ENCODE peak calls at places on chromosomes 7 and 10, in eight cellular contexts. W is breast epithelium, G is heart right ventricle, N is psoas muscle, X is colonic mucosa, M is Peyer's patch, K is upper lobe of right lung, P is left ventricle myocardium inferior. Y is an unnamed sample. For H3K27me3 and H3K4me1, the result is how much of the 10 kb centered on the place peaks cover.

GRCh38 chr7:22296916-22297315 is 60.0 kb downstream of the RAPGEF5 start:
- DNase-seq in X (no peak), N (no peak), G (no peak), P (no peak), W (no peak), K (no peak), M (no peak), Y (no peak)

GRCh38 chr7:27202741-27203134 is 2.8 kb upstream of the HOXA13 start:
- DNase-seq in N (no peak), W (no peak), G (no peak), M (no peak), K (no peak), P (no peak), X (peak), Y (no peak)

GRCh38 chr7:26534649-26535482 is 243.2 kb downstream of the SNX10 start:
- DNase-seq in N (no peak), X (no peak), W (no peak), M (no peak), G (no peak), K (no peak), P (no peak), Y (no peak)

GRCh38 chr10:132292972-132293415 is 14.8 kb downstream of the STK32C start:
- DNase-seq in P (no peak), M (peak), W (peak), X (no peak), K (peak), G (no peak), N (peak), Y (no peak)

GRCh38 chr7:149090397-149091195 is at the start of gene ZNF786:
- DNase-seq in P (peak), M (peak), W (peak), K (peak), G (peak), N (peak), X (peak), Y (peak)

GRCh38 chr10:70669015-70669414 is 3.3 kb upstream of the ADAMTS14 start:
- DNase-seq in P (no peak), W (no peak), G (no peak), M (no peak), K (no peak), N (no peak), X (no peak), Y (no peak)

GRCh38 chr10:91010952-91011351 is 90.1 kb upstream of the ANKRD1 start:
- DNase-seq in N (no peak), K (no peak), G (no peak), W (no peak), P (no peak), M (no peak), X (no peak), Y (peak)

GRCh38 chr7:158602905-158603772 is 15.5 kb upstream of the PTPRN2 start:
- DNase-seq in K (no peak), P (no peak), X (no peak), M (no peak), N (no peak), G (no peak), W (no peak), Y (no peak)

GRCh38 chr10:34526758-34527730 is 288.1 kb downstream of the PARD3 start:
- DNase-seq in W (no peak), M (no peak), N (no peak), K (no peak), P (no peak), G (no peak), X (no peak), Y (peak)

GRCh38 chr10:72685264-72685921 is 6.5 kb upstream of the MCU start:
- DNase-seq in K (no peak), W (no peak), X (peak), M (no peak), P (no peak), N (peak), G (no peak), Y (no peak)

GRCh38 chr10:67036808-67037207 is 111.0 kb downstream of the LRRTM3 start:
- DNase-seq in M (no peak), K (no peak), P (no peak), X (no peak), N (no peak), W (no peak), G (no peak), Y (no peak)

GRCh38 chr10:124259139-124259825 is 159.4 kb downstream of the OAT start:
- DNase-seq in W (no peak), N (no peak), G (no peak), M (no peak), P (no peak), X (no peak), K (no peak), Y (no peak)

GRCh38 chr10:7545256-7545655 is 121.5 kb downstream of the ITIH5 start:
- DNase-seq in X (no peak), P (no peak), G (no peak), W (no peak), N (peak), K (no peak), M (no peak), Y (no peak)

GRCh38 chr10:126208736-126209317 is 179.4 kb downstream of the ADAM12 start:
- DNase-seq in P (no peak), N (no peak), K (no peak), M (no peak), X (no peak), W (no peak), G (no peak), Y (no peak)

GRCh38 chr10:70337201-70337651 is 45.2 kb downstream of the LRRC20 start:
- DNase-seq in K (no peak), G (no peak), W (no peak), N (no peak), M (no peak), P (no peak), X (no peak), Y (peak)

GRCh38 chr10:12844796-12845524 is 156.6 kb downstream of the CCDC3 start:
- DNase-seq in K (no peak), W (no peak), G (no peak), M (no peak), N (no peak), P (no peak), X (peak), Y (peak)

GRCh38 chr10:49625411-49625810 is 11.6 kb downstream of the CHAT start:
- DNase-seq in M (peak), N (no peak), K (peak), G (no peak), P (no peak), X (no peak), W (peak), Y (no peak)

DNA sequence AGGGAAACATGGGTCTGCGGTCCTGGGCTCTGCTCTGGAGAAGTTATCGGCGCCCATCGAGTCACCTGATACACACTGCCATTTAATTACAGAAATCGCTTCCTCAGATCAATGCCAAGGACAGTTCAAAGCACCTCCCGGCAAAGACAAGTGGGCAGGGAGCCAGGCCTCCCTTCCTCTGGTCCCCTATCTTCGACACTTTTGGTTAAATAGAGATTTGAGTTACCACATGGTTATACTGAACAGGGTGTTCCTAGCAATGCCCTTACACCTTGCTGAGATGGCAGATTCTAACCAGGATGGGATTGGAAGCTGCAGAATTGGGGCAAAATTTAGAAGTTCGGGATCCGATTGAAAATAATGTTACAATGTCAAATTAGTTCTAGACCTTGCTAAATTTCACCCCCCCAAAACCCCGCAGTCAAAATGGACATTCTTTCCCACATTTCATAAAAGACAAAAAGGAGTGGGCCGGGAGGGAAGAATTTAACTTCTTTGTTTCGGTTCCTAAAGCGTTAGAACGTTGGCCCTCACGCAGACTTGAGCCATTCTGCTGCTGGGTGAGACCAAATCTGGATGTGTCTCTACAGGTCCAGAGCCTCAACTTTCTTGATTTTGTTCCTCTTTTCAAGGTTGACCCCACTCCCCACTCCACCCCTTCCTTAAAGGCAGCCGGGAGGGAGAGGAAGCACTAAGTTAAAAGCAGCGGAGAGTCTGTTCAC is 2.2 kb upstream of the DLX5 start:
- DNase-seq in X (no peak), K (no peak), N (no peak), G (no peak), P (no peak), M (no peak), W (no peak), Y (no peak)
- H3K27me3 ChIP-seq in X (under half), K (half or more), N (under half), G (half or more), P (half or more), M (under half), W (half or more), Y (half or more)

DNA sequence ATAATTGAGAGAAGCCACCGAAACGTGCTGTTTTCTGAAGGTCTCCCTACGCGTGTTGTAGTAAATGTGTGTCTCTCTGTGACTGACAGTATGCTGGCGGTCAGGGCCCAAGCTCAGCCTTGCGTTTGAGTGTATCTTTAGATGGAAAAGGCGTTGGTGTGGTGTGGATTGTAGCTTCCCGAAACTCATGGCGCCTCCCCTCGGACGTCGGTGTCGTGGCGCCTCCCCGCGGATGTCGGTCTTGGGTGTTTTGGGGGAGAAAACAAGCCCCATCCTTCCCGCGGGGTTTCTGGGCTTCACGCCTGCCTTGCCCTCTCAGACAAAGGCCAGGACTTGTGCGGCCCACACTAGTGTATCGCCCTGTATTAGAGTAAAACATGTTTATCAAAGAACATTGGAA is 12.8 kb downstream of the SUN1 start:
- DNase-seq in N (no peak), W (no peak), K (no peak), G (no peak), M (no peak), X (no peak), P (no peak), Y (no peak)
- TF ChIP-seq CTCF in N (no peak), W (no peak), K (no peak), G (no peak), M (no peak), X (no peak), P (no peak), Y (no peak)

DNA sequence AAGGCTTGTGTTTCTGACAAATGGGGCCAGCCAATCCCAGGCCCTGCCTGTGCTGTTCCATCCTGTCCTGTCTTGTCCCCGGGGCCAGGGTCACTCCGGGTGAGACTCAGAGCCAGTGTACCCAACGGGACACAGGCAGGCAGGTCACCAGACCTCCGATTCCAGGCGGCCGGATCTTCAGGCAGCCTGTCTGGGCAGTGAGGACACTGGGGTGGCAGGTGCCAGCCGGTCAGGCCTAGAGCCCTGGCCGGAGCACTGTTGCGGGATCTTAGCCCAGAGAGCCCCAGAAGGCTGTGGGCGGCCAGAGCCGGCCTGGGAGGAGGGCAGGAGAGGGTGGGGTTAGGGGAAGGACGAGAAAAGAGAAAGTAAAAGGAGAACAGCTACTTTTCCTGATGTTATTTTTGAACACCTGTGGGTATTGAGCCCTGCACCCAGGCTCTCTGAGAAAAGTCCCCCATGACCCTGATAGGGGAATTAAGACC is 134.3 kb upstream of the TNRC18 start:
- DNase-seq in N (peak), G (peak), P (peak), X (peak), M (peak), W (peak), K (peak), Y (no peak)
- H3K4me1 ChIP-seq in N (under half), G (half or more), P (half or more), X (under half), M (under half), W (under half), K (under half), Y (under half)

GRCh38 chr10:117539903-117540639 is 2.5 kb upstream of the EMX2 start:
- DNase-seq in X (no peak), N (no peak), M (no peak), W (no peak), K (no peak), P (no peak), G (no peak), Y (no peak)

GRCh38 chr10:117537436-117537903 is 5.1 kb upstream of the EMX2 start:
- DNase-seq in W (no peak), G (peak), K (no peak), X (no peak), P (no peak), N (peak), M (peak), Y (no peak)

GRCh38 chr10:117540640-117541404 is 1.7 kb upstream of the EMX2 start:
- DNase-seq in P (no peak), G (no peak), W (no peak), N (no peak), K (no peak), X (no peak), M (no peak), Y (no peak)

GRCh38 chr10:117537904-117538524 is 4.5 kb upstream of the EMX2 start:
- DNase-seq in N (no peak), P (no peak), W (no peak), X (no peak), G (no peak), K (no peak), M (no peak), Y (no peak)

GRCh38 chr10:117539271-117539876 is 3.2 kb upstream of the EMX2 start:
- DNase-seq in P (no peak), W (no peak), X (no peak), M (no peak), G (no peak), K (no peak), N (no peak), Y (no peak)
- H3K27me3 ChIP-seq in P (half or more), W (half or more), X (half or more), M (half or more), G (half or more), K (half or more), N (under half), Y (under half)

DNA sequence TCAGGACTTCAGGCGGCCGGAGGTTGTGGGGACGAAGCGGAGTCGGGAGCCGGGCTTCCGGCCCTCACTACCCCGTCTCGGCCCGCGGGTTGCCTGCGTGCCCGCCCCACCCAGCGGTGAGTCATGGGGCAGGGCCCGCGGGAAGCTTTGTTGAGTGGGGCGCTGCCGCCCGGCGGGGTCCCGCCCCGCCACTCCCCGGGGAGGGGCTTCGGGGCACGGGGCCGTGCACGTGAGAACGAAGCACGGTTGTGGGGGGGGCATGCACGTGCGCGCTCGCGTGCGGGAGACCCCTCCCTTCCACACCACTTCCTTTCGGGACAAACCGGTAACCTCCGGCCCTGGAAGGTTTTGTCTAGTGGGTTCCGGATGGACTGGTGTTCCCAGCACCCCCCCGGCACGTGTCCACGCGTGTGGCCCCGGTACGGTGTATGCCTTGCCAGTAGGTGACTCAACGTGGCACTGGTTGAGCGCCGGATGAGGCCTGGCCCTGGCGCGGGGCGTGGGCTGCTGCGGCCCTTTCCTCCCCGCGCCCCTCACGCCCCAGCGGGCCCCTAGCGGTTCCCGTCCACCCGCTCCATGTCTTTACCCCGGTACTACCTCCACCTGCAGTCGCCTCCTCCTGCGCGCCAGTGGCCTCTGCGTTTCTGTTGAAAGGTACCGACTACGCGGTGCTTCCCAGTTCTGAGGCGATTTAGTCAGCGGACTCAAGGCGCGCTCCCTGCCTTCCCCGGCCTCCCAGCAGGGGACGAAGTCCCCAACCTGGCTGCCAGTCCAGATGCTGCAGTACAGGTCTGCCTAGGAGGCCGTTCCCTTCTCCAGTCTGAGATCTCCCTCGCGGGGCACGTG is 3.1 kb downstream of the ADIRF start:
- DNase-seq in G (peak), W (peak), P (peak), X (peak), N (peak), M (peak), K (peak), Y (peak)
- TF ChIP-seq CTCF in G (no peak), W (no peak), P (peak), X (no peak), N (peak), M (peak), K (peak), Y (peak)

DNA sequence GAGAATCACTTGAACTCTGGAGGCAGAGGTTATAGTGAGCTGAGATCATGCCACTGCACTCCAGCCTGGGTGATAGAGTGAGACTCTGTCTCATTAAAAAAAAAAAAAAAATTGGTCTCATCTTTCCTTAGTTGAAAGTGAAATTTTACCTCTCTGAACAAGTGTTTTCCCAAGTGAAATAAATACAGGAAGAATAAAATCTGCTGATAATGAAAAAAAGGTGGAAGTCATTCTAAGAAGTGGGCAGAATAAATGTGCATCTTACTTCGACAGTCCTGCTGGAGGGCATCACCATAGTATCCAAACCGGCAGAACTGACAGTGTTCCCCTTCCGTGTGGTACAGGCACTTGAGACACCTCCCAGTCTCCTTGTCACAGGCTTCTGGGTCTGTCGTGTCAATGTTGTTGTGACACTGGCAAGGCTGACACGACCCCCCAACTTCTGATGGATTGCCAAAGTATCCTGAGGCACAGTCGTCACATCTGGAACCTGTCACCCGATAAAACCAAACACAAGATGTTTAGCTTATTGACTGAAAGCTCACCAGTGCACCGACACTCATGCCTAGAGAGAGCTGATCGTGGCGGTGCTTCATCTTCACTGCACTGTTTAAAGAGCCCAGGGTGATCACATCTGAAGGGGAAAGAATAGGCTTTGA is 49.6 kb downstream of the LAMB1 start:
- DNase-seq in M (no peak), W (no peak), G (no peak), P (no peak), X (no peak), K (no peak), N (no peak), Y (no peak)
- H3K4me1 ChIP-seq in M (under half), W (under half), G (under half), P (half or more), X (under half), K (under half), N (under half), Y (under half)

GRCh38 chr10:2279666-2280065 is 542.3 kb upstream of the ADARB2 start:
- DNase-seq in G (no peak), M (no peak), K (no peak), P (no peak), N (no peak), X (no peak), W (no peak), Y (no peak)

GRCh38 chr10:2284071-2284470 is 546.7 kb upstream of the ADARB2 start:
- DNase-seq in X (no peak), K (no peak), M (no peak), N (no peak), G (no peak), W (no peak), P (no peak), Y (peak)

GRCh38 chr10:2278391-2278790 is 541.1 kb upstream of the ADARB2 start:
- DNase-seq in N (no peak), K (no peak), W (no peak), G (no peak), M (no peak), X (no peak), P (no peak), Y (no peak)

GRCh38 chr10:2282194-2282593 is 544.9 kb upstream of the ADARB2 start:
- DNase-seq in G (no peak), M (no peak), P (no peak), X (no peak), K (no peak), W (no peak), N (no peak), Y (no peak)

GRCh38 chr10:2280713-2281112 is 543.4 kb upstream of the ADARB2 start:
- DNase-seq in X (no peak), G (no peak), W (no peak), N (no peak), K (no peak), P (no peak), M (no peak), Y (no peak)
- H3K27me3 ChIP-seq in X (under half), G (under half), W (under half), N (under half), K (under half), P (under half), M (under half), Y (under half)

GRCh38 chr7:138886501-138886917 is 88.5 kb upstream of the ATP6V0A4 start:
- DNase-seq in N (no peak), P (no peak), K (no peak), W (no peak), G (no peak), M (no peak), X (peak), Y (peak)

GRCh38 chr7:138887872-138888656 is 90.1 kb upstream of the ATP6V0A4 start:
- DNase-seq in X (no peak), N (no peak), G (no peak), P (no peak), K (no peak), W (no peak), M (no peak), Y (no peak)

GRCh38 chr7:138887085-138887705 is 89.2 kb upstream of the ATP6V0A4 start:
- DNase-seq in W (no peak), G (no peak), X (no peak), K (no peak), N (no peak), M (no peak), P (no peak), Y (no peak)

GRCh38 chr7:138882249-138882648 is 84.3 kb upstream of the ATP6V0A4 start:
- DNase-seq in W (no peak), G (no peak), M (no peak), K (no peak), N (no peak), P (no peak), X (no peak), Y (no peak)

GRCh38 chr7:138885383-138886147 is 87.6 kb upstream of the ATP6V0A4 start:
- DNase-seq in K (no peak), N (no peak), G (no peak), M (no peak), W (no peak), X (no peak), P (no peak), Y (no peak)
- TF ChIP-seq CTCF in K (no peak), N (no peak), G (no peak), M (no peak), W (no peak), X (no peak), P (no peak), Y (no peak)

Y was measured in foreskin keratinocyte.